ENCODE peak calls at places on chromosome 19, in four cellular contexts. One of them, this sample, is unnamed.
A peak's percentile ranks its signal among the peaks of the same experiment; 100 is the strongest.

GRCh38 chr19:5115771-5116202 is 146.9 kb downstream of the KDM4B start:
- DNase-seq in A549: no peak
- DNase-seq in K562: no peak
- DNase-seq in HepG2: peak; percentile 66
- DNase-seq in this sample: no peak

GRCh38 chr19:16330811-16331690 is 6.4 kb downstream of the KLF2 start:
- DNase-seq in HepG2: no peak
- DNase-seq in K562: no peak
- DNase-seq in A549: no peak
- DNase-seq in this sample: no peak

GRCh38 chr19:10286803-10287737 is at the start of gene ICAM4:
- DNase-seq in HepG2: peak; percentile 63
- DNase-seq in K562: peak; percentile 80
- DNase-seq in A549: no peak
- DNase-seq in this sample: peak; percentile 71

GRCh38 chr19:29576761-29577661 is 29.1 kb upstream of the POP4 start:
- DNase-seq in HepG2: no peak
- DNase-seq in K562: no peak
- DNase-seq in A549: no peak
- DNase-seq in this sample: no peak

GRCh38 chr19:50897191-50897607 is 14.0 kb downstream of the KLK4 start:
- DNase-seq in HepG2: no peak
- DNase-seq in A549: no peak
- DNase-seq in K562: no peak
- DNase-seq in this sample: no peak

GRCh38 chr19:43784251-43784980 is 3.6 kb upstream of the KCNN4 start:
- DNase-seq in K562: peak; percentile 78
- DNase-seq in A549: peak; percentile 89
- DNase-seq in HepG2: no peak
- DNase-seq in this sample: no peak

GRCh38 chr19:15495151-15495550 is 13.2 kb upstream of the CYP4F22 start:
- DNase-seq in A549: no peak
- DNase-seq in K562: no peak
- DNase-seq in HepG2: no peak
- DNase-seq in this sample: no peak

GRCh38 chr19:43901395-43902390 is 33.4 kb downstream of the ZNF45 start:
- DNase-seq in A549: peak; percentile 83
- DNase-seq in HepG2: peak; percentile 80
- DNase-seq in K562: peak; percentile 67
- DNase-seq in this sample: peak; percentile 79

GRCh38 chr19:18644144-18645034 is 7.6 kb downstream of the KLHL26 start:
- DNase-seq in HepG2: no peak
- DNase-seq in K562: no peak
- DNase-seq in A549: no peak
- DNase-seq in this sample: no peak

GRCh38 chr19:32581704-32582164 is 744 bp downstream of the PDCD5 start:
- DNase-seq in HepG2: no peak
- DNase-seq in A549: peak; percentile 54
- DNase-seq in K562: peak; percentile 39
- DNase-seq in this sample: peak; percentile 21

GRCh38 chr19:55858401-55858800 is 22.1 kb downstream of the NLRP4 start:
- DNase-seq in A549: no peak
- DNase-seq in HepG2: no peak
- DNase-seq in K562: no peak
- DNase-seq in this sample: no peak

GRCh38 chr19:29675650-29676186 is 10.5 kb downstream of the PLEKHF1 start:
- DNase-seq in K562: no peak
- DNase-seq in HepG2: no peak
- DNase-seq in A549: no peak
- DNase-seq in this sample: no peak

GRCh38 chr19:663682-664117 is 686 bp upstream of the RNF126 start:
- DNase-seq in HepG2: no peak
- DNase-seq in A549: no peak
- DNase-seq in K562: no peak
- DNase-seq in this sample: no peak

GRCh38 chr19:33825556-33825955 is 28.9 kb downstream of the KCTD15 start:
- DNase-seq in A549: no peak
- DNase-seq in K562: no peak
- DNase-seq in HepG2: no peak
- DNase-seq in this sample: no peak

GRCh38 chr19:2186071-2186846 is 22.5 kb downstream of the DOT1L start:
- DNase-seq in HepG2: no peak
- DNase-seq in K562: no peak
- DNase-seq in A549: no peak
- DNase-seq in this sample: no peak

GRCh38 chr19:49639401-49640112 is 386 bp downstream of the RRAS start:
- DNase-seq in HepG2: no peak
- DNase-seq in A549: no peak
- DNase-seq in K562: no peak
- DNase-seq in this sample: no peak

GRCh38 chr19:49637865-49638350 is 2.0 kb downstream of the RRAS start:
- DNase-seq in HepG2: no peak
- DNase-seq in K562: peak; percentile 75
- DNase-seq in A549: peak; percentile 85
- DNase-seq in this sample: peak; percentile 67

GRCh38 chr19:49638360-49638759 is 1.6 kb downstream of the RRAS start:
- DNase-seq in A549: peak; percentile 49
- DNase-seq in HepG2: no peak
- DNase-seq in K562: no peak
- DNase-seq in this sample: no peak

GRCh38 chr19:49635530-49636229 is 4.3 kb downstream of the RRAS start:
- DNase-seq in K562: no peak
- DNase-seq in A549: peak; percentile 50
- DNase-seq in HepG2: no peak
- DNase-seq in this sample: no peak

DNA sequence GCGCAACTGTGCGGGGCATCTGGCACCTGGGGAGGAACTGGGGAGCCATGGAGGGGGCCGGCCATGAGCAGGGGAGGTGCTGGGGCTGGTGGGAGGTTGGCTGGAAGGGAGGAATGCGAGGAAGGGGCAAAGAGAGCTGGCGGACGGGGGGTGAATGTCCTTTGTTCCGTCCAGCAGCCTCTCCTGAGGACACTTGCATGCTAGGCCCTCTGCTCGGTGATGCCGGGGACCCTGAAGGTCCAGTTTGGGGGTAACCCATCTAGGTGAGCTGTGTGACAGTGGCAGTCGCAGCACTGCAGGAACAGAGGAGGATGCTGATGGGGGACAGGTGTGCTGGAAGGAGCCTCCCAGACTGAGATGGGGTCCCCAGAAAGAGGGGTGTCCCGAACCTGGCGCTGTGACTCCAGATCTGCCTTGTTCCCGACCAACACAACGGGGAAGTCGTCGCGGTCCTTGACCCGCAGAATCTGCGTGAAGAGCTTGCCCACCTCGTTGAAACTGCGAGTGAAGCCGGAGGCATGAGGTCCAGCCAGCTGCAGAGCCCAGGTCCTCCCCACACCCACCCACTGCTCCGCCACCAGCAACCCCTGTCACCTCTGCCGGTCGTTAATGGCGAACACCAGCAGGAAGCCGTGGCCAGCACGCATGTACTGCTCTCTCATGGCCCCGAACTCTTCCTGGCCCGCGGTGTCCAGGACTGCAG is 3.6 kb downstream of the RRAS start:
- DNase-seq in HepG2: no peak
- DNase-seq in A549: no peak
- DNase-seq in K562: no peak
- DNase-seq in this sample: no peak
- TF ChIP-seq CTCF in HepG2: no peak
- TF ChIP-seq CTCF in A549: no peak
- TF ChIP-seq CTCF in K562: no peak
- TF ChIP-seq CTCF in this sample: no peak

GRCh38 chr19:31261019-31261595 is 88.1 kb downstream of the TSHZ3 start:
- DNase-seq in K562: no peak
- DNase-seq in A549: no peak
- DNase-seq in HepG2: no peak
- DNase-seq in this sample: no peak

GRCh38 chr19:31263317-31263716 is 85.9 kb downstream of the TSHZ3 start:
- DNase-seq in A549: no peak
- DNase-seq in HepG2: no peak
- DNase-seq in K562: no peak
- DNase-seq in this sample: no peak

GRCh38 chr19:31260171-31260933 is 88.9 kb downstream of the TSHZ3 start:
- DNase-seq in K562: no peak
- DNase-seq in HepG2: no peak
- DNase-seq in A549: no peak
- DNase-seq in this sample: no peak

GRCh38 chr19:31262673-31263308 is 86.4 kb downstream of the TSHZ3 start:
- DNase-seq in HepG2: no peak
- DNase-seq in K562: no peak
- DNase-seq in A549: no peak
- DNase-seq in this sample: no peak

DNA sequence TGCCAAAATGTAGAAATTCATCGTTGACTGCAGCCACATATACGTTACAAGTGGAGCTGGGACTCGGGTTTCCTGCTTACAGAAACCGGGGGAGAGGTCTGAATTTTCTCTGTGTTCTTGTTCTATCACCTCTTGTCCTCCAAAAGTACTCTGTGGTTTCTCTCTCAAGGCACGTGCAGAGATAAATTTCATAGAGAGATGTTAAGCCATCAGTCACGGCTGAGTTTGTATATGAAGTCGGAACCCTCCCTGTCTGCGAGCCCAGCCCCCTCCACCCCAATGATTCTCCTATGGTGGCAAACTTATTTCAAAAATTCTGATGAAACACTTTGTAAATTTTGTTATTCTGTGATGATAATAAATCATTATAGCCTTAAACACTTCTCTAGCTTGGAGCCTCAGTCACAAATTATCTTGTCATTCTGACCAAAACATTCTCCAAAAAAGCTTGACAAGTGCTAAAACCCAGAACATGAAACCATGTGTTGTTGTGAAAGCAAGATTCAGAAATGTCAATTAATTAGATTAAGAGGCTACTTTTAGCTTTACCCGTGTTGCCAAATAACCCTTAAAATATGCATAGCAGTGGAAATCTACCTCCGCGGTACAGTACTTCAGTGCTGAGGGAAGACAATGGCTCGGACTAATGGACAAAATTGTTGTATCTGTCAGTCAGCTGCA is 87.4 kb downstream of the TSHZ3 start:
- DNase-seq in K562: no peak
- DNase-seq in A549: no peak
- DNase-seq in HepG2: no peak
- DNase-seq in this sample: no peak
- TF ChIP-seq HMGXB4 in K562: no peak
- TF ChIP-seq HMGXB4 in A549: no peak
- TF ChIP-seq HMGXB4 in HepG2: no peak
- TF ChIP-seq HMGXB4 in this sample: no peak

GRCh38 chr19:14440049-14440448 is 6.9 kb downstream of the PKN1 start:
- DNase-seq in HepG2: no peak
- DNase-seq in A549: no peak
- DNase-seq in K562: peak; percentile 73
- DNase-seq in this sample: no peak

GRCh38 chr19:14441041-14441938 is 8.2 kb downstream of the PKN1 start:
- DNase-seq in HepG2: no peak
- DNase-seq in A549: no peak
- DNase-seq in K562: no peak
- DNase-seq in this sample: no peak

GRCh38 chr19:14443632-14444216 is 10.6 kb downstream of the PKN1 start:
- DNase-seq in A549: no peak
- DNase-seq in K562: no peak
- DNase-seq in HepG2: no peak
- DNase-seq in this sample: no peak

GRCh38 chr19:14446336-14447036 is 13.4 kb downstream of the PKN1 start:
- DNase-seq in A549: no peak
- DNase-seq in HepG2: no peak
- DNase-seq in K562: no peak
- DNase-seq in this sample: no peak

GRCh38 chr19:14442904-14443631 is 10.0 kb downstream of the PKN1 start:
- DNase-seq in K562: no peak
- DNase-seq in A549: no peak
- DNase-seq in HepG2: no peak
- DNase-seq in this sample: no peak
- TF ChIP-seq CTCF in K562: no peak
- TF ChIP-seq CTCF in A549: no peak
- TF ChIP-seq CTCF in HepG2: no peak
- TF ChIP-seq CTCF in this sample: no peak

GRCh38 chr19:45589768-45590167 is 5.2 kb upstream of the OPA3 start:
- DNase-seq in HepG2: no peak
- DNase-seq in A549: no peak
- DNase-seq in K562: no peak
- DNase-seq in this sample: no peak

GRCh38 chr19:45592366-45592765 is 7.8 kb upstream of the OPA3 start:
- DNase-seq in A549: no peak
- DNase-seq in HepG2: no peak
- DNase-seq in K562: no peak
- DNase-seq in this sample: no peak

GRCh38 chr19:45591638-45592005 is 7.0 kb upstream of the OPA3 start:
- DNase-seq in K562: no peak
- DNase-seq in A549: no peak
- DNase-seq in HepG2: no peak
- DNase-seq in this sample: no peak

GRCh38 chr19:45590300-45591003 is 5.8 kb upstream of the OPA3 start:
- DNase-seq in K562: peak; percentile 30
- DNase-seq in A549: no peak
- DNase-seq in HepG2: no peak
- DNase-seq in this sample: no peak

DNA sequence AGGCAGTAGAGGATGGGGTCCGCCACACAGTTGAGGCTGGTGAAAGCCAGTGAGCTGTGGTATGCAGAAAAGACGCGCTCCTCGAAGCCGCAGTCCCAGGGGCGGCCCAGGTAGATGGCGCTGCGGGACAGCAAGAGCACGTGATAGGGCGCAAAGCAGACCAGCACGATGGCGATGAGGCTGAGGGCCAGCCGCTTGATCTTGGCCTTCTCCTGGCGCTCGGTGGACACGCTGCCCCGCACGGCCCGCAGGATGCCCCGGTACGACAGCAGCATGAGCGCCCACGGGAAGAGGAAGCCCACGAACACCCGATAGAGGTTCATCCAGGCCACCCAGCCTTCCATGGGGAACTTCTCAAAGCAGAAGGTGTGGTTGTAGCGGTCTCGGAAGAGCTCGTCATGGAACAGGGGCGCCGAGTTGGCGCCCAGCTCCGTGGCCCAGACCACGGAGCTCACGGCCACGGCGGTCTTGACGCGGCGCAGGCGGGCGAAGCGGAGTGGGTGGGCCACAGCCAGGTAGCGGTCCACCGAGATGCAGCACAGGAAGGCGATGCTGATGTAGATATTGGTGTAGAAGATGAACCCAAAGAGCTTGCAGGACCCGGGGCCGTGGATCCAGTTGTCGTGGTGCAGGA is 6.5 kb upstream of the OPA3 start:
- DNase-seq in HepG2: peak; percentile 64
- DNase-seq in K562: peak; percentile 80
- DNase-seq in A549: peak; percentile 85
- DNase-seq in this sample: peak; percentile 84
- TF ChIP-seq HMGXB4 in HepG2: peak; percentile 87
- TF ChIP-seq HMGXB4 in K562: no peak
- TF ChIP-seq HMGXB4 in A549: no peak
- TF ChIP-seq HMGXB4 in this sample: peak; percentile 81

This sample was measured in WTC11.